ENCODE peak calls at places on chromosomes 1 and 21, in four cellular contexts. U, I, E and G are unnamed samples.

GRCh38 chr1:34926894-34927293 is 2.6 kb downstream of the DLGAP3 start:
- DNase-seq in E (no peak), U (no peak), I (no peak), G (no peak)

GRCh38 chr1:20685099-20685662 is 24.0 kb upstream of the DDOST start:
- DNase-seq in U (no peak), I (no peak), E (no peak), G (no peak)

GRCh38 chr1:159429074-159429861 is 2.7 kb upstream of the OR10J4 start:
- DNase-seq in U (no peak), E (no peak), I (no peak), G (no peak)

GRCh38 chr1:200982071-200982945 is 41.2 kb downstream of the KIF21B start:
- DNase-seq in I (no peak), E (no peak), U (no peak), G (no peak)

GRCh38 chr1:27609210-27609555 is 5.2 kb upstream of the AHDC1 start:
- DNase-seq in I (no peak), U (no peak), E (no peak), G (no peak)

GRCh38 chr1:197915797-197916686 is 1.1 kb upstream of the LHX9 start:
- DNase-seq in I (no peak), U (no peak), E (no peak), G (peak)

GRCh38 chr21:37675202-37675801 is 241.0 kb downstream of the KCNJ6 start:
- DNase-seq in I (peak), U (peak), E (peak), G (peak)

GRCh38 chr1:109785446-109786106 is 21.9 kb upstream of the EPS8L3 start:
- DNase-seq in E (no peak), U (no peak), I (no peak), G (no peak)

GRCh38 chr1:109488201-109488600 is 4.5 kb downstream of the ATXN7L2 start:
- DNase-seq in I (no peak), E (no peak), U (no peak), G (no peak)

GRCh38 chr1:201126832-201127754 is at the start of gene ASCL5:
- DNase-seq in E (no peak), I (no peak), U (no peak), G (no peak)

GRCh38 chr1:25566730-25567341 is 23.4 kb downstream of the LDLRAP1 start:
- DNase-seq in U (peak), E (no peak), I (peak), G (no peak)

GRCh38 chr1:111596499-111596898 is 23.1 kb upstream of the RAP1A start:
- DNase-seq in U (no peak), E (no peak), I (peak), G (no peak)

GRCh38 chr1:114122891-114123621 is 30.6 kb downstream of the SYT6 start:
- DNase-seq in U (no peak), E (no peak), I (no peak), G (no peak)

GRCh38 chr21:45055861-45056260 is 18.5 kb upstream of the ADARB1 start:
- DNase-seq in U (no peak), I (no peak), E (no peak), G (no peak)

GRCh38 chr1:154325583-154326545 is 539 bp downstream of the ATP8B2 start:
- DNase-seq in E (peak), U (peak), I (no peak), G (peak)

GRCh38 chr1:90959352-90960206 is 62.3 kb downstream of the ZNF644 start:
- DNase-seq in E (no peak), U (no peak), I (no peak), G (no peak)

GRCh38 chr1:22739648-22740385 is 29.2 kb downstream of the EPHB2 start:
- DNase-seq in U (no peak), I (no peak), E (no peak), G (no peak)

GRCh38 chr1:2197732-2198165 is 3.2 kb upstream of the FAAP20 start:
- DNase-seq in E (no peak), U (no peak), I (no peak), G (no peak)

GRCh38 chr1:70719164-70719563 is 308.1 kb downstream of the CTH start:
- DNase-seq in I (no peak), U (no peak), E (no peak), G (no peak)

GRCh38 chr1:161180643-161181042 is 3.3 kb upstream of the B4GALT3 start:
- DNase-seq in U (no peak), I (no peak), E (no peak), G (no peak)

GRCh38 chr1:8342325-8342724 is 24.4 kb downstream of the SLC45A1 start:
- DNase-seq in E (no peak), U (no peak), I (no peak), G (no peak)

GRCh38 chr1:18941221-18942141 is 15.0 kb downstream of the IFFO2 start:
- DNase-seq in E (no peak), U (peak), I (no peak), G (no peak)

GRCh38 chr1:84300501-84300900 is 1.0 kb upstream of the SAMD13 start:
- DNase-seq in U (no peak), E (no peak), I (no peak), G (no peak)

GRCh38 chr1:117659565-117660264 is 53.9 kb downstream of the TENT5C start:
- DNase-seq in U (no peak), I (no peak), E (no peak), G (no peak)

GRCh38 chr1:164641353-164641730 is 82.4 kb downstream of the PBX1 start:
- DNase-seq in I (no peak), U (no peak), E (no peak), G (no peak)

GRCh38 chr1:68819190-68819829 is 322.4 kb upstream of the DEPDC1 start:
- DNase-seq in U (no peak), I (no peak), E (no peak), G (no peak)

GRCh38 chr1:36327421-36328087 is 4.1 kb upstream of the EVA1B start:
- DNase-seq in E (no peak), I (no peak), U (no peak), G (no peak)

GRCh38 chr21:34006603-34007168 is 66.7 kb upstream of the MRPS6 start:
- DNase-seq in U (no peak), I (no peak), E (no peak), G (no peak)

GRCh38 chr1:208242829-208243521 is 1.2 kb downstream of the PLXNA2 start:
- DNase-seq in I (no peak), E (no peak), U (no peak), G (peak)

GRCh38 chr1:227234998-227235405 is 83.3 kb downstream of the CDC42BPA start:
- DNase-seq in U (peak), I (no peak), E (peak), G (no peak)

GRCh38 chr1:35577071-35577998 is 4.2 kb downstream of the TFAP2E start:
- DNase-seq in U (no peak), E (peak), I (peak), G (no peak)

GRCh38 chr1:216686860-216687545 is 36.2 kb downstream of the ESRRG start:
- DNase-seq in I (no peak), U (no peak), E (no peak), G (no peak)

GRCh38 chr1:103459385-103459784 is 66.1 kb upstream of the RNPC3 start:
- DNase-seq in U (no peak), E (no peak), I (no peak), G (no peak)

GRCh38 chr1:182968151-182968741 is 15.3 kb upstream of the SHCBP1L start:
- DNase-seq in I (no peak), U (no peak), E (no peak), G (no peak)

GRCh38 chr1:177190308-177190970 is 19.7 kb downstream of the BRINP2 start:
- DNase-seq in E (no peak), I (no peak), U (no peak), G (no peak)

GRCh38 chr1:239893127-239893731 is 198.5 kb upstream of the FMN2 start:
- DNase-seq in I (no peak), E (no peak), U (no peak), G (no peak)

GRCh38 chr1:17027900-17028299 is 16.2 kb upstream of the ATP13A2 start:
- DNase-seq in I (no peak), U (peak), E (no peak), G (no peak)

GRCh38 chr1:33535334-33535733 is 62.9 kb downstream of the ZSCAN20 start:
- DNase-seq in E (no peak), I (no peak), U (no peak), G (no peak)

GRCh38 chr1:160975026-160975425 is 20.4 kb upstream of the ITLN2 start:
- DNase-seq in I (no peak), E (peak), U (no peak), G (no peak)

GRCh38 chr1:173424137-173424536 is 53.0 kb upstream of the PRDX6 start:
- DNase-seq in E (no peak), U (no peak), I (no peak), G (no peak)

GRCh38 chr1:173421789-173422188 is 55.3 kb upstream of the PRDX6 start:
- DNase-seq in E (no peak), U (no peak), I (no peak), G (no peak)

GRCh38 chr1:173424786-173425407 is 52.2 kb upstream of the PRDX6 start:
- DNase-seq in U (no peak), E (no peak), I (no peak), G (no peak)

GRCh38 chr1:173422456-173422976 is 54.6 kb upstream of the PRDX6 start:
- DNase-seq in U (no peak), E (no peak), I (no peak), G (no peak)

DNA sequence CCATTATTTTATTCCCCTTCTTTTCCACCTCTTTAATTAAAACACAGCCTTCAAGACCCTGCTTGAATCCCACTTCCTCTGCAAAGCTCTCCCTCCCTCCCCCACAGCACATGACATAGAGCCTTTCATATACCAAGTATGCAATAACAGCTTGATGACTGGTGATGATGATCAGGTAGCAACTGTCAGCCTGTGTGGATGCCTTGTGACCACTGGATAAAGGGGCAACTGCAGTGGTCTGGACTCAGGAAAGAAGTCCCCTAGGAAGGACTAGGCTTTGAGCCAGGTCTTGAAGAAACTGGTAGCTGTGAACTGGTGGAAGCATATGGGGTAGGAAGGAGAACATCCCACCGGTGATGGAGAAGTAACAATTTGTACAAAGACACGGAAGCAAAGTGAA is 53.8 kb upstream of the PRDX6 start:
- DNase-seq in E (no peak), U (no peak), I (no peak), G (no peak)
- TF ChIP-seq CTCF in E (no peak), U (no peak), I (no peak), G (no peak)

GRCh38 chr1:14735861-14736260 is 137.4 kb downstream of the KAZN start:
- DNase-seq in I (no peak), U (no peak), E (no peak), G (no peak)
- TF ChIP-seq CTCF in I (no peak), U (no peak), E (no peak), G (no peak)

DNA sequence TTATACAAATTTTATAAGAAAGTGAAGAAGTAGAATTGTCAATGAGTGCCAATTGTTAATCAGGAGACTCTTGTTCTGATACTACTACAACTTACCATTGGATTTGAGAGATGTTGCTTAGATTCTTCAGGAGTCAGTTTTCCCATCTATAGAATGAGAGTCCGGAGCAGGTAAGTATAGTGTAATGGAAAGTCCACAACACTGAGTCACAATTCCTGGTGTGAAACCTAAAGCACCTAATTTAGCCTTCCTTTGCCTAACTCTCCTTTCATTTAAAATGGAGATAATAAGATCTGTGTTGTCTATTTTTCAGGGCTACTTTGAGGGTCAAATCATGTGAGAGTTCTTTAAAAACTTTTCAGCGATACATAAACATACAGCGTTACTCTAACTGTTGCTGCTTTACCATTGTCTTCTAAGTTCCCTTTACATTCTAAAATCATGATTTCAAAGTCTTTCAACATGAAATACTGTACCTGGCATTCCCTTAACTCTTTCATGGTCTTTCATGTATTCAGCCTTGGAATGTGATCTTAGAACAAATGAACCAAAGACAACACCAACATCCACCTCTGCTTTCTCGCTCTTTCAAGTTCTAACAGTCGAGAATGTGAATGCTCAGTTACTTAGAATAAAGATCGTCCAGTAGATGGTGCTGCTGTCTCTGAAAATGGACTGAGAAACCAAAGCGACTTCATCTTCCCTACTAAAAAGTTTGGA is 90.9 kb downstream of the SLC30A10 start:
- DNase-seq in E (peak), U (peak), I (no peak), G (no peak)
- TF ChIP-seq CTCF in E (peak), U (peak), I (no peak), G (peak)

GRCh38 chr1:99728494-99729235 is 37.8 kb downstream of the FRRS1 start:
- DNase-seq in E (no peak), I (no peak), U (no peak), G (no peak)
- TF ChIP-seq CTCF in E (peak), I (no peak), U (no peak), G (peak)